ENCODE peak calls at places on chromosomes 2 and 18, in four cellular contexts. F is H1, X is WTC11, I is K562. B is an unnamed sample.

GRCh38 chr2:39524061-39524460 is 87.0 kb upstream of the MAP4K3 start:
- DNase-seq in F (no peak), X (no peak), I (no peak), B (no peak)

GRCh38 chr2:46134531-46135229 is 162.5 kb upstream of the EPAS1 start:
- DNase-seq in F (no peak), X (no peak), I (peak), B (no peak)

GRCh38 chr2:112582314-112582746 is 2.1 kb upstream of the CHCHD5 start:
- DNase-seq in F (no peak), X (no peak), I (peak), B (peak)

GRCh38 chr2:125710561-125710960 is 945.4 kb upstream of the GYPC start:
- DNase-seq in F (no peak), X (no peak), I (no peak), B (no peak)

GRCh38 chr2:126700073-126700581 is 44.2 kb downstream of the GYPC start:
- DNase-seq in F (no peak), X (no peak), I (no peak), B (no peak)

GRCh38 chr2:8611246-8611645 is 70.6 kb upstream of the ID2 start:
- DNase-seq in F (no peak), X (no peak), I (no peak), B (no peak)

GRCh38 chr2:127174176-127174575 is 45.9 kb downstream of the CYP27C1 start:
- DNase-seq in F (no peak), X (peak), I (peak), B (no peak)

GRCh38 chr2:136386046-136386445 is 268.1 kb upstream of the CXCR4 start:
- DNase-seq in F (peak), X (no peak), I (no peak), B (no peak)

GRCh38 chr2:241237949-241238371 is 49.5 kb downstream of the ANO7 start:
- DNase-seq in F (no peak), X (no peak), I (no peak), B (no peak)

GRCh38 chr18:54740146-54740844 is 88.0 kb upstream of the RAB27B start:
- DNase-seq in F (no peak), X (no peak), I (no peak), B (no peak)

GRCh38 chr2:54838585-54839035 is 115.1 kb downstream of the EML6 start:
- DNase-seq in F (peak), X (peak), I (peak), B (peak)

GRCh38 chr2:177799531-177799930 is 273.0 kb downstream of the PDE11A start:
- DNase-seq in F (no peak), X (peak), I (peak), B (peak)

GRCh38 chr2:239049421-239050251 is 201.8 kb downstream of the TWIST2 start:
- DNase-seq in F (no peak), X (no peak), I (no peak), B (peak)

GRCh38 chr2:227748079-227748478 is 2.4 kb downstream of the SCYGR8 start:
- DNase-seq in F (peak), X (peak), I (peak), B (peak)

GRCh38 chr2:10559101-10559500 is 111.0 kb upstream of the ODC1 start:
- DNase-seq in F (no peak), X (no peak), I (no peak), B (no peak)

GRCh38 chr18:35407871-35408481 is 30.8 kb upstream of the ZNF396 start:
- DNase-seq in F (no peak), X (no peak), I (peak), B (peak)

GRCh38 chr18:23761941-23762340 is 72.7 kb downstream of the LAMA3 start:
- DNase-seq in F (no peak), X (no peak), I (no peak), B (no peak)

GRCh38 chr2:230942920-230943896 is 18.2 kb upstream of the GPR55 start:
- DNase-seq in F (peak), X (no peak), I (no peak), B (no peak)

GRCh38 chr2:43420310-43420903 is 175.4 kb downstream of the THADA start:
- DNase-seq in F (no peak), X (no peak), I (no peak), B (peak)

GRCh38 chr18:65568866-65569265 is 181.9 kb upstream of the CDH7 start:
- DNase-seq in F (no peak), X (no peak), I (no peak), B (no peak)
- TF ChIP-seq ATF2 in F (no peak), X (no peak), I (no peak), B (no peak)

GRCh38 chr2:58137221-58137620 is 90.6 kb downstream of the VRK2 start:
- DNase-seq in F (no peak), X (no peak), I (no peak), B (no peak)
- TF ChIP-seq ATF2 in F (no peak), X (no peak), I (no peak), B (no peak)

GRCh38 chr2:141992695-141993094 is 138.1 kb downstream of the LRP1B start:
- DNase-seq in F (no peak), X (no peak), I (no peak), B (no peak)

DNA sequence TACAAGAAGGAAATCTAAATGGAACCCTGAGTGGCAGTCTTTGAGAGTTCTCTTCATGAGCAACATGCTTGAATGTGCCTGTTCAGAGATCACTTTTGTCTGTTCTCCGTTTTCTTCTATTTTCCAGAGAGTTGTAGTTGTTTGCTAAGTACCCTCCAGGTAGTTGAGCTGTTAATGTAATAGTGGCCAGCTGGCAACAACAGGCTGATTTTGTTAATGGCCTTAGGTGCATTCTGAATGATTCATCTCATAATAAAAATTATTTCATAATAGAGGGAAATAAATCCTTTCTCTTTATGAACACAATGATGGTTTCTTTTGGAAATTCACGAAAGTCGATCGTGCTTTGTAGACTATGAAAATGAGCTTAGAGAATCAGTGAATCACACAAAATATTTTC is 136.8 kb downstream of the LRP1B start:
- DNase-seq in F (no peak), X (no peak), I (no peak), B (no peak)
- TF ChIP-seq ATF2 in F (no peak), X (no peak), I (no peak), B (no peak)

DNA sequence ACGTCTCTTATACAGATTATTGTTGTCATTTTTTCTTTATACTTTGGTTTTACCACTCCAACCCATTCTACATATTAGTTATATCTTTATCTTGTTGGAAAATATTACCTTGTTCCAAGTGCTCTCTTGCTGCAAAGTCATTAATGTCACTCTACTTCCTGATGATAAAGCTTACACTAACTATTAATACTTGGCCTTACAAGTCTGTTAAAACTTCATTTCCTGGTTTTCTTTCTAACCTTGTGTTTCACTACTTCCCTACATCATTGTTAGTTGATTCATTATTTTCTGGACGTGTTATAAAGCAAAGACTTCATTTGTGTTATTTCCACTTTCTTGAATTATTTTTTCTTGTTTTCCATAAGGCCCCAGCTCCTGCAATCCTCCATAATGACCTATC is 382.6 kb upstream of the CDH20 start:
- DNase-seq in F (no peak), X (no peak), I (no peak), B (no peak)
- TF ChIP-seq ATF2 in F (no peak), X (no peak), I (no peak), B (no peak)

GRCh38 chr18:812673-813404 is 797 bp upstream of the YES1 start:
- DNase-seq in F (peak), X (peak), I (peak), B (peak)

GRCh38 chr18:811192-812122 is 585 bp downstream of the YES1 start:
- DNase-seq in F (peak), X (peak), I (no peak), B (no peak)

GRCh38 chr18:813405-814071 is 1.5 kb upstream of the YES1 start:
- DNase-seq in F (no peak), X (no peak), I (no peak), B (no peak)

GRCh38 chr18:809985-810642 is 1.9 kb downstream of the YES1 start:
- DNase-seq in F (no peak), X (no peak), I (no peak), B (no peak)

GRCh38 chr18:812123-812672 is at the start of gene YES1:
- DNase-seq in F (peak), X (peak), I (peak), B (peak)
- TF ChIP-seq ATF2 in F (no peak), X (no peak), I (no peak), B (no peak)

DNA sequence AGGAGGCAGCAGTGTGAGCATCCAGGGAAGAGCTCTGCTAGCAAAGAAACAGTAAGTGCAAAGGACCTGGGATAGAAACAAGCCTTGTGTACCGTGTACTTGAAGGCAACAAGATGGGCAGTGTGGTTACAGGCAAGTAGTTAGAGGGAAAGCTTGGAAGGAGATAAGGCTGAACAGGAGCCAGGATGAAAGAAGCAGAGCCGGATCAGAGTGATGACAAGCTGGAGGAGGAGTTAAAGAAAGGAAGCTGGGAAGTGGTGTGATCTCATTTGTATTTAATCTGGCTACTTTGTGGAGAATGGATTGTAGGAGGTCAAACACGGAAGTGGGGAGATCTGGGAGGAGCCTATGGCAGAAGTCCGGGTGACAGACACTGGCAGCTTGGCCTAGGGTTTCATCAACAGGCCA is 44.7 kb upstream of the VPS54 start:
- DNase-seq in F (no peak), X (no peak), I (peak), B (peak)
- TF ChIP-seq ATF2 in F (no peak), X (no peak), I (no peak), B (no peak)

DNA sequence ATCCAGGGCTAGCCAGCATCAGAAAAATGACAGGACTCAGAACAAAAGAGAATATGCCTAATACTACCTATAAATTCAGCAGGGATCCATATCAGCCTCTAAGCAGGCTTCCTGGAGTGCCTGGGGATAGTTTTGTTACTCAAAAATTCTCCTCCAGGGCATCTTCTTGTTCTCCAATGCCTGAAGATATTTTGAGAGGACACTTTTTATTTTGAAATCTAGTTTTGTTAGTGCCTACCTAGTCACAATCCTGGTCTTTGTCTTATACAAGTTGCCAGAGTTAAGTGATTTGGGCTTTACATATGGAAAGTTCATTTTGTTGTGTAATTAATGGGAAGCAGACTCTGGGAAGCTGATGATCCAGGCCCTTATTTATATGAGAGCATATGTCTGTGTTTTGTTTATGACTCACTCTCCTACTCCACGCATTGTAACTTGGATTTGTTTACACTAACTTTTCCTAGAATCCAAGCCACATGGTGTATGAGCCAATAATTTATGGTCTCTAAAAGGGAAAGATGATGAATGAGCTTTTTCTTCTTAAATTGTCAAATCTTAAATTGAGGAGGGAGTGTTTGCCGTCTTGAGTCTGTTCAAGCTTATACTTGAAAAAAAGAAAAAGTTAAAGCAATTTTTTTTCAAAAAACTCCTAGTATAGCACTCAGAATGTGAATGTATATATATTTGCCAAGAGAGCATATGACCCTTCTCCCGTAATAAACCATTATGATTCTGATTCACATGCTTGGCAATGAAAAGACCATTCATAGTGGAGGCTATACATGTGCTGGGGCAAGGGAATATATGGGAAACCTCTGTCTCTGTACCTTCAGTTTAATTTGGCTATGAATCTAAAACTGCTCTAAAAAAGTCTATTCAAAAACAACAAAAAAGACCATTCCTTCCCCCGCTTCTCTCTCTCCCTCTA is 370.3 kb downstream of the SETBP1 start:
- DNase-seq in F (no peak), X (no peak), I (peak), B (no peak)
- TF ChIP-seq ATF2 in F (no peak), X (no peak), I (no peak), B (no peak)

GRCh38 chr2:47508641-47509040 is 105.7 kb downstream of the MSH2 start:
- DNase-seq in F (no peak), X (no peak), I (no peak), B (no peak)
- TF ChIP-seq ATF2 in F (no peak), X (no peak), I (no peak), B (no peak)

GRCh38 chr2:98704499-98705332 is 26.2 kb downstream of the MGAT4A start:
- DNase-seq in F (no peak), X (no peak), I (no peak), B (peak)
- TF ChIP-seq ATF2 in F (no peak), X (no peak), I (no peak), B (no peak)